ENCODE peak calls at places on chromosomes 1 and 21, in seven cellular contexts. W is colonic mucosa, J is heart right ventricle, F is foreskin fibroblast, G is HCT116, H is AG09309, X is AG10803. L is an unnamed sample.
A peak's percentile ranks its signal among the peaks of the same experiment; 100 is the strongest.

GRCh38 chr1:229047161-229047840 is 223.6 kb upstream of the RAB4A start:
- DNase-seq in G (no peak), F (no peak), X (no peak), W (no peak), J (no peak), H (no peak), L (no peak)

GRCh38 chr1:241081473-241081872 is 275.5 kb downstream of the RGS7 start:
- DNase-seq in X (peak; percentile 3), F (peak; percentile 44), H (no peak), W (no peak), G (no peak), J (no peak), L (no peak)

GRCh38 chr1:15749399-15750291 is 7.3 kb downstream of the TMEM82 start:
- DNase-seq in F (no peak), X (peak; percentile 22), G (no peak), J (no peak), H (no peak), W (no peak), L (peak; percentile 56)

GRCh38 chr1:185739967-185740366 is 5.8 kb downstream of the HMCN1 start:
- DNase-seq in J (no peak), H (no peak), X (no peak), W (no peak), G (no peak), F (peak; percentile 7), L (no peak)

GRCh38 chr1:166383137-166383536 is 216.3 kb upstream of the FAM78B start:
- DNase-seq in X (no peak), J (no peak), H (no peak), W (no peak), F (no peak), G (no peak), L (no peak)

GRCh38 chr1:209485167-209485566 is 98.3 kb upstream of the CAMK1G start:
- DNase-seq in H (no peak), G (no peak), X (peak; percentile 24), J (peak; percentile 25), W (no peak), F (peak; percentile 14), L (peak; percentile 74)

GRCh38 chr1:175757381-175758015 is 14.1 kb upstream of the TNR start:
- DNase-seq in J (peak; percentile 25), H (no peak), W (peak; percentile 29), F (no peak), G (peak; percentile 19), X (no peak), L (peak; percentile 56)

GRCh38 chr1:209827384-209828261 is at the start of gene UTP25:
- DNase-seq in X (peak; percentile 97), G (peak; percentile 96), J (peak; percentile 90), F (peak; percentile 98), W (peak; percentile 96), H (peak; percentile 89), L (peak; percentile 94)

GRCh38 chr1:67624680-67625079 is 60.3 kb upstream of the GADD45A start:
- DNase-seq in J (no peak), H (no peak), G (no peak), F (no peak), X (no peak), W (no peak), L (no peak)

GRCh38 chr1:63717511-63718120 is 56.2 kb upstream of the ROR1 start:
- DNase-seq in H (no peak), X (no peak), G (no peak), J (no peak), W (no peak), F (no peak), L (no peak)

GRCh38 chr1:206925116-206925736 is 3.5 kb upstream of the FCMR start:
- DNase-seq in G (no peak), W (peak; percentile 80), H (no peak), X (no peak), F (no peak), J (peak; percentile 18), L (no peak)

GRCh38 chr1:225617479-225617878 is 35.4 kb downstream of the ENAH start:
- DNase-seq in H (no peak), W (no peak), X (peak; percentile 32), G (no peak), J (no peak), F (peak; percentile 20), L (no peak)

GRCh38 chr21:15159382-15160020 is 94.7 kb upstream of the NRIP1 start:
- DNase-seq in H (no peak), W (no peak), F (no peak), X (no peak), J (no peak), G (no peak), L (no peak)

GRCh38 chr21:37994211-37994610 is 78.0 kb upstream of the KCNJ6 start:
- DNase-seq in H (no peak), J (no peak), W (no peak), G (no peak), F (no peak), X (no peak), L (no peak)

GRCh38 chr1:40535732-40536131 is 4.3 kb downstream of the ZNF684 start:
- DNase-seq in W (no peak), J (no peak), X (no peak), H (no peak), G (no peak), F (no peak), L (no peak)

GRCh38 chr1:85884372-85885035 is 176.3 kb upstream of the ZNHIT6 start:
- DNase-seq in J (no peak), H (no peak), W (no peak), F (peak; percentile 62), X (peak; percentile 61), G (no peak), L (no peak)

GRCh38 chr1:48005254-48006162 is 8.3 kb upstream of the TRABD2B start:
- DNase-seq in W (no peak), X (no peak), G (no peak), F (no peak), J (no peak), H (no peak), L (no peak)

GRCh38 chr1:91608876-91609275 is 108.2 kb downstream of the CDC7 start:
- DNase-seq in X (peak; percentile 82), G (no peak), F (peak; percentile 83), W (no peak), H (peak; percentile 31), J (no peak), L (peak; percentile 45)

GRCh38 chr1:19651141-19651737 is 7.1 kb downstream of the NBL1 start:
- DNase-seq in W (no peak), J (peak; percentile 66), F (peak; percentile 84), X (peak; percentile 58), G (no peak), H (no peak), L (peak; percentile 37)

GRCh38 chr21:17726047-17726446 is 93.1 kb downstream of the C21orf91 start:
- DNase-seq in W (no peak), J (no peak), H (no peak), G (peak; percentile 23), F (no peak), X (peak; percentile 5), L (no peak)

GRCh38 chr1:31483012-31483946 is 70.3 kb downstream of the SERINC2 start:
- DNase-seq in X (peak; percentile 98), J (no peak), H (peak; percentile 87), G (no peak), F (peak; percentile 96), W (peak; percentile 68), L (no peak)

GRCh38 chr1:19616489-19616888 is 27.6 kb upstream of the NBL1 start:
- DNase-seq in H (peak; percentile 56), X (peak; percentile 66), J (no peak), W (no peak), G (no peak), F (peak; percentile 83), L (no peak)

GRCh38 chr1:74689800-74690696 is 16.5 kb upstream of the ERICH3 start:
- DNase-seq in J (no peak), X (peak; percentile 63), G (peak; percentile 32), W (peak; percentile 49), F (peak; percentile 73), H (peak; percentile 24), L (peak; percentile 4)

GRCh38 chr1:247331172-247331525 is 518 bp downstream of the ZNF496 start:
- DNase-seq in W (peak; percentile 89), J (peak; percentile 78), G (peak; percentile 34), F (peak; percentile 93), X (peak; percentile 68), H (peak; percentile 29), L (peak; percentile 84)

GRCh38 chr1:111747282-111747734 is 8.1 kb upstream of the INKA2 start:
- DNase-seq in F (peak; percentile 84), G (peak; percentile 90), W (peak; percentile 89), H (no peak), J (no peak), X (peak; percentile 70), L (peak; percentile 61)

GRCh38 chr1:24903955-24904730 is 25.9 kb downstream of the RUNX3 start:
- DNase-seq in X (no peak), G (no peak), J (no peak), H (no peak), W (no peak), F (no peak), L (no peak)

GRCh38 chr1:237799762-237800474 is 90.8 kb downstream of the ZP4 start:
- DNase-seq in X (no peak), F (no peak), J (peak; percentile 36), G (no peak), W (peak; percentile 83), H (no peak), L (peak; percentile 86)

DNA sequence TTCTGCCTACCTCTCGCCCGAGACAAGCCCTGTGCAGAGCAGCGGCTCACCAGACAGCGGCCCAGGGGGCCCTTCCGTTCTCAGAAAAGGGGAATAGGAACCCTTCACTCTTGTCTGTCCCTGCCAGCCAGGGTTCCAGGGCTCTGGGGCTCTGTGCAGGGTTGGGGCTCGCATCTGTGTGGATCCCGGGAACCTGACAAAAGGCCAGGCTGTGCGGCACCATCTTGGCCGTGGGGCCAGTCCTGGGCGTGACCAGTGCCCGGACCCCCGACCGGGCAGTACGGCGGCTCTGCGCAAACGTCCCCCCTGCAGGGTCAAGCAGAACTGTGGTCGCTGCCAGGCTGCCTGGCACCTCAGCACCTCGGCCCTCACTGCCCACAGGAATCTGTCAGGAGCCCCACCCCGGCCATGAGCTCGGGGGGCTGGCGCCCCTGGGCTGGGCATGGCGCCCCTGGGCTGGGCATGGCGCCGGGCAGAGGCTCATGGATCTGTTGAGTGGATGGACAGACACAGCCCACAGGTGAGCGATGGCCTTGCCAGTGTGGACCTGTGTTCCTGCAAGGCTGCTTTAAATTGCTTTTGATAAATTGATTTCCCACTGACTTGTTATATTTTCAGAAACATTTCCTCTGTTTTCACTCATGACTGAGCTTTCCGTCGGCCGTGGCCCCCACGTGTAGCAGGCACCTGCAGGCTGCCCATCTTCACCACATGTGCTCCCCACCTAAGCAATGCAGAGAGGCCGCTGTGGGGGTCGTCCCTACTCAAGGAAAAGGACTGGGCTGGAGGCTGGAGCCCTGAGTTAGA is 59.0 kb downstream of the SLX9 start:
- DNase-seq in H (no peak), W (no peak), G (no peak), F (no peak), X (no peak), J (peak; percentile 11), L (no peak)
- H3K4me3 ChIP-seq in H (no peak overlapping the region), W (no peak overlapping the region), G (no peak overlapping the region), F (no peak overlapping the region), X (no peak overlapping the region), J (no peak overlapping the region), L (no peak overlapping the region)

GRCh38 chr21:34019402-34019801 is 54.0 kb upstream of the MRPS6 start:
- DNase-seq in G (no peak), J (no peak), X (no peak), F (no peak), W (no peak), H (no peak), L (no peak)
- H3K4me3 ChIP-seq in G (no peak overlapping the region), J (no peak overlapping the region), X (no peak overlapping the region), F (no peak overlapping the region), W (no peak overlapping the region), H (no peak overlapping the region), L (no peak overlapping the region)

GRCh38 chr1:9900142-9901043 is 9.7 kb downstream of the CTNNBIP1 start:
- DNase-seq in G (no peak), F (no peak), J (peak; percentile 71), W (peak; percentile 76), H (no peak), X (no peak), L (no peak)
- H3K4me3 ChIP-seq in G (no peak overlapping the region), F (no peak overlapping the region), J (peak overlapping the region; percentile 39), W (no peak overlapping the region), H (no peak overlapping the region), X (no peak overlapping the region), L (no peak overlapping the region)

GRCh38 chr1:36125129-36125991 is at the start of gene COL8A2:
- DNase-seq in G (no peak), W (no peak), H (no peak), X (no peak), J (peak; percentile 43), F (peak; percentile 36), L (no peak)
- H3K4me3 ChIP-seq in G (no peak within 1 kb of the TSS), W (peak within 1 kb of the TSS; percentile 30), H (peak within 1 kb of the TSS; percentile 6), X (peak within 1 kb of the TSS; percentile 39), J (peak within 1 kb of the TSS; percentile 41), F (peak within 1 kb of the TSS; percentile 36), L (no peak within 1 kb of the TSS)